ENCODE peak calls at places on chromosomes 2 and 18, in five cellular contexts. D is breast epithelium; R is WERI-Rb-1; A is foreskin fibroblast; M is CD4-positive, alpha-beta T cell. G is an unnamed sample.

GRCh38 chr2:9972621-9973445 is 21.3 kb downstream of the GRHL1 start:
- DNase-seq in D (no peak), R (no peak), A (peak; percentile 91), M (no peak), G (no peak)

GRCh38 chr2:234773129-234773528 is 178.7 kb upstream of the SH3BP4 start:
- DNase-seq in D (no peak), R (no peak), A (no peak), M (no peak), G (no peak)

GRCh38 chr2:33116799-33117198 is 170.0 kb downstream of the LTBP1 start:
- DNase-seq in D (no peak), R (peak; percentile 77), A (no peak), M (no peak), G (no peak)

GRCh38 chr2:222430071-222430470 is 5.7 kb downstream of the SGPP2 start:
- DNase-seq in D (no peak), R (no peak), A (no peak), M (no peak), G (no peak)

GRCh38 chr2:101843471-101843870 is 146.0 kb downstream of the MAP4K4 start:
- DNase-seq in D (no peak), R (no peak), A (no peak), M (no peak), G (no peak)

GRCh38 chr2:182319556-182319955 is 107.3 kb downstream of the PDE1A start:
- DNase-seq in D (no peak), R (no peak), A (no peak), M (no peak), G (no peak)

GRCh38 chr2:117987121-117987520 is 26.7 kb downstream of the CCDC93 start:
- DNase-seq in D (no peak), R (no peak), A (no peak), M (no peak), G (no peak)

GRCh38 chr2:33230133-33230618 is 246.3 kb upstream of the RASGRP3 start:
- DNase-seq in D (no peak), R (no peak), A (no peak), M (no peak), G (no peak)

GRCh38 chr2:70851704-70852103 is 16.1 kb upstream of the CD207 start:
- DNase-seq in D (no peak), R (no peak), A (no peak), M (no peak), G (peak; percentile 13)

GRCh38 chr18:50981381-50981780 is 13.5 kb downstream of the ELAC1 start:
- DNase-seq in D (no peak), R (no peak), A (no peak), M (no peak), G (no peak)

GRCh38 chr2:3282056-3282998 is 95.3 kb downstream of the EIPR1 start:
- DNase-seq in D (no peak), R (no peak), A (peak; percentile 68), M (no peak), G (no peak)

DNA sequence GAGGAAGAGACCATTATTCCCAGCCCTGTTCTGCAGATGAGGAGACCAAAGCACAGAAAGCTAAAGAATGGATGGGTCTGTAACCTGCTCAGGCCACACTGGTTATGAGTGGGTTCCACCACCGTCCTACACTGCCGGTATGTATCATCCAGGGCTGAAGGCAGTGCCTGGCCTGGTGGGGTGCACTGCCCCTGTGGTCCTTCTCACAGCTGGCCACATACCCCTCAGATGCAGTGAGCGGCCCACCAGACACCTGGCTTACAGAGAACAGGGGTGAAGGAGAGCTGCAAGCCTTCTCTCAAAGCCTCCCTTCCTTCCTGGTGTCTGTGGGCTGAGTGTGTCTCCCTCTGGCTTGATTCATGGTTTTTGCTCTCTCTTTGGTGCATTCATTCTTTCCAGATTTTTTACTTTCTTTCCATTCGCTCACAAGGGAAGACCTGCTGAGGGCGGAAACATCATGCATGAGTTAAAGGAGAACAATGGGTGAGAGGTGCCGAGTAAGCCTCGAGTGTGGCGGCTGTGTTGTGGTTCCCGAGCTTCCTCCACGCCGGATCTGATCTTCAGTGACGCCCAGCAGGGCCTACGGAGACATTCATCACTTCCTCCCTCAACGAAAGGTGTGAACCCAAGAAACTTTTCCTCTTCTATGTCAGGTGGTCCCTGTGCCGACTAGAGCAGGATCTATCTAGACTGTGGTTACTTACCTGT is 62.1 kb upstream of the REL start:
- DNase-seq in D (no peak), R (no peak), A (no peak), M (peak; percentile 75), G (peak; percentile 29)
- TF ChIP-seq CTCF in D (no peak), R (no peak), A (no peak), M (no peak), G (no peak)

GRCh38 chr2:95204396-95204795 is 2.9 kb upstream of the ZNF892 start:
- DNase-seq in D (no peak), R (no peak), A (no peak), M (no peak), G (no peak)

GRCh38 chr2:95208101-95208500 is 780 bp downstream of the ZNF892 start:
- DNase-seq in D (no peak), R (no peak), A (peak; percentile 34), M (no peak), G (no peak)

GRCh38 chr2:95206086-95206485 is 1.2 kb upstream of the ZNF892 start:
- DNase-seq in D (no peak), R (no peak), A (no peak), M (no peak), G (no peak)

GRCh38 chr2:95203911-95204310 is 3.4 kb upstream of the ZNF892 start:
- DNase-seq in D (no peak), R (no peak), A (no peak), M (no peak), G (no peak)

DNA sequence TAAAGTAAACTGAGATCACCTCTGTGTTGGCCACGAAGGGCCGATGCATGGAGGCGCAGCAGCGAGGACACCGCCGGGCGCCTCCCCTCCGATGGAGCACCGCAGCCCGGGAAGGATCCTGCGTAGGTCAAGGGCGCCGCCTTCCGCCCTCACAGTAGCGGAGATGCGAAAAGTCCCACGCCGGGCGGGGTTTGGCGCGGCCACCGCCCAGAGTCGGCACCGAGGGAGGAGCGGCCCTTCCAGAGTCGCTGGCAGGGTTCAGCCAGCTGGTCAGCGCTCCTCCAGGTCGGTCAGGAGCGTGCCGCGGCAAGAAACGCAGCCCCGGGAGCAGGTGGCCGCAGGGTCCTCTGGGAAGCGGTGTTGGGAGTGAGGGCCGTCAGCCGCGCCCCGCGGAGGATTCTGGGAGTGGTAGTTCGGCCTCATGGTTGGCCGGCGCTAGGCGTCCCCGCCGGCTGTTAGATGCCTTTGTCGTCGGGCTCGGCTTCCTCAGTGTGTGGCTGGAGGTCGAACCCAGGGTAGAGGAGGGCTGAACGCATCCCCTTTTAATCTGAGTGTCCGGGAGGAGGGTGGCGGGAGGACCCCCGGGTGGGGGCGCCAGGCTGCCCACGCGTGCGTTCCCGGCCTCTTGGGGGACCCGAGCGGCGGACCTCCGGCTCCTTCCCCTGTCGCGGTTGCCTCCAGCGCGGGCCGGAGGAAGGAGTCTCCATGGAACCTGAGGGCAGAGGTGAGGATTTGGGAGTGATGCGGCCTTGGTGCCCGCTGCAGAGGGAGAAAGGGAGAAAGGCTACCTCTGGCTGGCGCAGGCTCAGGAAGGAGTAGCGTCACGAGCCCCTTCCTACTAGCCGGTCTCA is at the start of gene ZNF892:
- DNase-seq in D (peak; percentile 89), R (peak; percentile 97), A (peak; percentile 97), M (peak; percentile 76), G (peak; percentile 88)
- TF ChIP-seq CTCF in D (no peak), R (peak; percentile 80), A (peak; percentile 6), M (peak; percentile 61), G (no peak)

DNA sequence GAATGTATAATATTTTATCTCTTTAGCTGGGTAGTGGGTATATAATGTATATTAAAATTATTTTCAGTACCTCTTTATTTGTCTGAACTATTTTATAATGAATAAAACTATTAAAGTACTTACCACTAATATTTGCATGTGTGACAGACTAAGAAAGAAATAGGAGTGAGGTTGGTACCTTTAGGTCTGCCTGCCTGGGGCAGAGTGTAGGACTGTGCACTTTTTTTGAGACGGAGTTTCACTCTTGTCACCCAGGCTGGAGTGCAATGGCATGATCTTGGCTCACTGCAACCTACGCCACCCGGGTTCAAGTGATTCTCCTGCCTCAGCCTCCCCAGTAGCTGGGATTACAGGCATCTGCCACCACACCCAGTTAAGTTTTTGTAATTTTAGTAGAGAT is 18.8 kb downstream of the NCOA1 start:
- DNase-seq in D (no peak), R (no peak), A (no peak), M (no peak), G (no peak)
- TF ChIP-seq CTCF in D (no peak), R (no peak), A (no peak), M (no peak), G (no peak)

GRCh38 chr2:21413082-21413481 is 289.3 kb downstream of the TDRD15 start:
- DNase-seq in D (no peak), R (no peak), A (no peak), M (no peak), G (no peak)

GRCh38 chr2:21418456-21418855 is 294.7 kb downstream of the TDRD15 start:
- DNase-seq in D (no peak), R (no peak), A (no peak), M (no peak), G (no peak)

GRCh38 chr2:21411796-21412195 is 288.0 kb downstream of the TDRD15 start:
- DNase-seq in D (no peak), R (no peak), A (no peak), M (no peak), G (no peak)

GRCh38 chr2:21415234-21415633 is 291.5 kb downstream of the TDRD15 start:
- DNase-seq in D (no peak), R (peak; percentile 60), A (no peak), M (no peak), G (no peak)
- TF ChIP-seq CTCF in D (no peak), R (peak; percentile 64), A (no peak), M (no peak), G (no peak)

GRCh38 chr2:98380203-98380535 is 33.9 kb downstream of the CNGA3 start:
- DNase-seq in D (no peak), R (no peak), A (no peak), M (no peak), G (no peak)
- TF ChIP-seq CTCF in D (no peak), R (no peak), A (no peak), M (no peak), G (no peak)

GRCh38 chr2:1553671-1554295 is 140.5 kb downstream of the TPO start:
- DNase-seq in D (peak; percentile 48), R (no peak), A (peak; percentile 89), M (no peak), G (no peak)
- TF ChIP-seq CTCF in D (no peak), R (no peak), A (peak; percentile 50), M (no peak), G (no peak)

GRCh38 chr2:11071939-11072338 is 83.3 kb upstream of the SLC66A3 start:
- DNase-seq in D (no peak), R (no peak), A (no peak), M (no peak), G (no peak)
- TF ChIP-seq CTCF in D (no peak), R (no peak), A (no peak), M (no peak), G (no peak)

G was measured in mesothelial cell of epicardium.